ENCODE peak calls at places on chromosomes 12 and 14, in eight cellular contexts. F, Q, J, Z, I, P, V and X are unnamed samples.

GRCh38 chr12:107228076-107228475 is 134.7 kb upstream of the CRY1 start:
- DNase-seq in I (no peak), P (no peak), Q (no peak), Z (no peak), F (no peak), J (no peak), V (no peak), X (no peak)

GRCh38 chr14:68978550-68978911 is 571 bp downstream of the ACTN1 start:
- DNase-seq in Z (peak; percentile 86), I (no peak), Q (peak; percentile 58), P (no peak), J (peak; percentile 83), V (peak; percentile 62), F (no peak), X (no peak)

GRCh38 chr12:117580718-117581062 is 219.3 kb upstream of the NOS1 start:
- DNase-seq in Z (peak; percentile 81), F (no peak), J (peak; percentile 87), I (no peak), Q (peak; percentile 30), P (peak; percentile 13), V (peak; percentile 28), X (no peak)

GRCh38 chr12:52244615-52244994 is 11.6 kb downstream of the KRT7 start:
- DNase-seq in I (no peak), F (no peak), Q (no peak), V (no peak), J (peak; percentile 39), Z (no peak), P (no peak), X (no peak)

GRCh38 chr12:64392221-64392620 is 1.7 kb upstream of the C12orf56 start:
- DNase-seq in Z (no peak), P (peak; percentile 49), J (peak; percentile 18), V (peak; percentile 49), I (no peak), Q (no peak), F (no peak), X (no peak)

GRCh38 chr12:8609061-8609570 is 3.5 kb downstream of the AICDA start:
- DNase-seq in J (peak; percentile 50), I (no peak), F (peak; percentile 16), P (no peak), Z (peak; percentile 23), Q (peak; percentile 14), V (peak; percentile 53), X (peak; percentile 32)

GRCh38 chr14:90695997-90696681 is 120.1 kb downstream of the TTC7B start:
- DNase-seq in F (no peak), Q (no peak), V (no peak), I (no peak), J (no peak), Z (no peak), P (no peak), X (no peak)

GRCh38 chr14:89639687-89640086 is 222.7 kb upstream of the FOXN3 start:
- DNase-seq in V (no peak), F (no peak), I (no peak), J (no peak), P (no peak), Q (no peak), Z (no peak), X (no peak)

GRCh38 chr12:6363330-6364036 is 11.9 kb downstream of the SCNN1A start:
- DNase-seq in P (peak; percentile 90), Q (no peak), Z (peak; percentile 63), I (no peak), J (peak; percentile 27), V (peak; percentile 87), F (no peak), X (no peak)

GRCh38 chr12:114166360-114166759 is 200.2 kb upstream of the RBM19 start:
- DNase-seq in Q (peak; percentile 33), P (no peak), F (no peak), V (peak; percentile 3), Z (peak; percentile 59), I (no peak), J (peak; percentile 66), X (no peak)

GRCh38 chr14:97275276-97275675 is 478.1 kb downstream of the VRK1 start:
- DNase-seq in Z (no peak), Q (no peak), P (no peak), V (no peak), I (no peak), F (no peak), J (no peak), X (no peak)

GRCh38 chr14:76919811-76920571 is 93.8 kb downstream of the LRRC74A start:
- DNase-seq in Q (no peak), P (no peak), V (no peak), J (peak; percentile 93), F (peak; percentile 29), I (no peak), Z (no peak), X (no peak)

GRCh38 chr14:32258574-32258973 is 55.5 kb upstream of the RNU6-8 start:
- DNase-seq in Z (no peak), Q (no peak), V (no peak), I (no peak), F (no peak), P (no peak), J (no peak), X (no peak)

GRCh38 chr12:65082411-65082810 is 38.7 kb downstream of the WIF1 start:
- DNase-seq in J (no peak), I (no peak), P (no peak), F (no peak), Z (no peak), V (no peak), Q (no peak), X (no peak)

GRCh38 chr12:79690156-79690605 is 583 bp downstream of the PAWR start:
- DNase-seq in I (peak; percentile 39), V (no peak), J (peak; percentile 59), F (no peak), Q (peak; percentile 54), P (peak; percentile 53), Z (no peak), X (no peak)

GRCh38 chr14:99158646-99159165 is 113.3 kb downstream of the BCL11B start:
- DNase-seq in F (no peak), P (no peak), J (no peak), V (no peak), Q (no peak), I (no peak), Z (no peak), X (no peak)

GRCh38 chr14:67951529-67952120 is 132.0 kb downstream of the RAD51B start:
- DNase-seq in P (no peak), I (no peak), Q (no peak), V (no peak), Z (no peak), J (no peak), F (no peak), X (no peak)

GRCh38 chr12:14765398-14765797 is 37.9 kb downstream of the WBP11 start:
- DNase-seq in Z (no peak), F (no peak), V (no peak), P (no peak), I (no peak), J (no peak), Q (no peak), X (no peak)

GRCh38 chr12:56013482-56013881 is 7.4 kb upstream of the IKZF4 start:
- DNase-seq in Z (no peak), P (no peak), J (no peak), V (no peak), Q (no peak), F (no peak), I (no peak), X (no peak)

GRCh38 chr12:9763025-9763424 is 2.3 kb upstream of the CD69 start:
- DNase-seq in Q (no peak), F (no peak), J (no peak), P (no peak), V (no peak), Z (no peak), I (no peak), X (no peak)

GRCh38 chr12:119679081-119679480 is 11.1 kb downstream of the PRKAB1 start:
- DNase-seq in Z (no peak), J (no peak), V (no peak), F (no peak), Q (no peak), I (no peak), P (no peak), X (no peak)

GRCh38 chr12:25058012-25058411 is 109.1 kb upstream of the BCAT1 start:
- DNase-seq in Q (no peak), V (no peak), P (no peak), Z (no peak), J (no peak), F (no peak), I (no peak), X (no peak)

GRCh38 chr12:58387199-58387598 is 445.8 kb downstream of the ATP23 start:
- DNase-seq in Z (no peak), Q (no peak), I (no peak), F (no peak), V (no peak), J (peak; percentile 30), P (no peak), X (no peak)

GRCh38 chr14:59454131-59454530 is 11.0 kb downstream of the GPR135 start:
- DNase-seq in V (no peak), F (no peak), Q (no peak), I (no peak), Z (no peak), J (peak; percentile 78), P (no peak), X (no peak)

GRCh38 chr14:98514016-98514415 is 758.0 kb downstream of the BCL11B start:
- DNase-seq in I (no peak), Z (no peak), J (no peak), P (no peak), V (no peak), F (no peak), Q (no peak), X (no peak)

GRCh38 chr12:72872488-72872887 is 600.3 kb downstream of the TRHDE start:
- DNase-seq in Q (no peak), Z (no peak), V (no peak), J (no peak), I (no peak), F (no peak), P (no peak), X (no peak)

GRCh38 chr14:77458249-77458950 is 507 bp downstream of the AHSA1 start:
- DNase-seq in P (no peak), Q (peak; percentile 14), V (peak; percentile 33), Z (peak; percentile 32), I (peak; percentile 18), F (no peak), J (peak; percentile 46), X (no peak)

GRCh38 chr12:120588948-120589930 is 8.0 kb upstream of the POP5 start:
- DNase-seq in F (no peak), J (no peak), Q (no peak), V (no peak), P (no peak), Z (no peak), I (no peak), X (no peak)

GRCh38 chr14:54664961-54665360 is 98.0 kb downstream of the SAMD4A start:
- DNase-seq in Q (no peak), J (no peak), I (no peak), V (no peak), P (no peak), Z (no peak), F (no peak), X (no peak)

GRCh38 chr12:131132118-131132892 is 178.6 kb downstream of the ADGRD1 start:
- DNase-seq in I (peak; percentile 71), Q (peak; percentile 95), V (peak; percentile 87), F (no peak), J (peak; percentile 84), Z (peak; percentile 96), P (peak; percentile 92), X (peak; percentile 13)

GRCh38 chr14:75771614-75772013 is 110.6 kb downstream of the TTLL5 start:
- DNase-seq in J (no peak), Z (no peak), I (no peak), P (no peak), V (no peak), F (no peak), Q (no peak), X (no peak)

GRCh38 chr12:22527999-22528398 is 16.3 kb downstream of the C2CD5 start:
- DNase-seq in F (no peak), Q (no peak), Z (no peak), J (no peak), P (no peak), I (no peak), V (no peak), X (no peak)

GRCh38 chr12:40375076-40375475 is 150.3 kb downstream of the LRRK2 start:
- DNase-seq in Z (no peak), F (no peak), Q (no peak), P (no peak), I (no peak), V (no peak), J (no peak), X (peak; percentile 8)

GRCh38 chr14:100680439-100681051 is 46.1 kb upstream of the DLK1 start:
- DNase-seq in P (no peak), I (no peak), J (peak; percentile 70), V (no peak), Q (no peak), F (no peak), Z (no peak), X (no peak)